ENCODE peak calls at places on chromosome 20, in six cellular contexts. H, S, V, Q, U and N are unnamed samples.

GRCh38 chr20:60254901-60255411 is 296.7 kb downstream of the CDH26 start:
- DNase-seq in H (no peak), S (no peak), V (no peak), Q (no peak), U (no peak), N (no peak)

GRCh38 chr20:41643504-41643938 is 25.3 kb upstream of the CHD6 start:
- DNase-seq in H (peak; percentile 77), S (no peak), V (peak; percentile 93), Q (no peak), U (no peak), N (no peak)

GRCh38 chr20:588932-589672 is 21.0 kb downstream of the TCF15 start:
- DNase-seq in H (no peak), S (no peak), V (no peak), Q (no peak), U (peak; percentile 66), N (no peak)

GRCh38 chr20:8213831-8214587 is 81.9 kb downstream of the PLCB1 start:
- DNase-seq in H (no peak), S (no peak), V (no peak), Q (no peak), U (peak; percentile 47), N (no peak)

GRCh38 chr20:11379257-11380011 is 538.3 kb upstream of the BTBD3 start:
- DNase-seq in H (no peak), S (no peak), V (peak; percentile 47), Q (peak; percentile 80), U (no peak), N (no peak)

GRCh38 chr20:42788707-42789106 is 401.0 kb downstream of the PTPRT start:
- DNase-seq in H (no peak), S (no peak), V (no peak), Q (no peak), U (no peak), N (no peak)

GRCh38 chr20:164618-165017 is 7.4 kb downstream of the DEFB127 start:
- DNase-seq in H (no peak), S (no peak), V (no peak), Q (no peak), U (no peak), N (no peak)

GRCh38 chr20:59772931-59773913 is 160.2 kb downstream of the SYCP2 start:
- DNase-seq in H (no peak), S (no peak), V (no peak), Q (no peak), U (no peak), N (no peak)

GRCh38 chr20:43975096-43975768 is 60.6 kb downstream of the TOX2 start:
- DNase-seq in H (no peak), S (no peak), V (no peak), Q (no peak), U (no peak), N (no peak)

GRCh38 chr20:58710481-58711265 is 18.1 kb downstream of the NPEPL1 start:
- DNase-seq in H (no peak), S (no peak), V (no peak), Q (no peak), U (no peak), N (no peak)

GRCh38 chr20:44706371-44707258 is 8.6 kb upstream of the CCN5 start:
- DNase-seq in H (no peak), S (no peak), V (no peak), Q (no peak), U (no peak), N (no peak)

GRCh38 chr20:8853805-8854338 is 215.0 kb upstream of the PLCB4 start:
- DNase-seq in H (peak; percentile 39), S (peak; percentile 27), V (peak; percentile 89), Q (no peak), U (peak; percentile 5), N (no peak)

GRCh38 chr20:2207770-2208097 is 88.1 kb upstream of the TGM3 start:
- DNase-seq in H (no peak), S (no peak), V (no peak), Q (no peak), U (no peak), N (no peak)

GRCh38 chr20:24045621-24046020 is 57.0 kb upstream of the GGTLC1 start:
- DNase-seq in H (no peak), S (no peak), V (no peak), Q (no peak), U (no peak), N (no peak)

GRCh38 chr20:39669659-39670058 is 707.5 kb downstream of the DHX35 start:
- DNase-seq in H (no peak), S (no peak), V (no peak), Q (no peak), U (no peak), N (no peak)

GRCh38 chr20:4018015-4018748 is 2.8 kb upstream of the RNF24 start:
- DNase-seq in H (no peak), S (no peak), V (no peak), Q (no peak), U (no peak), N (no peak)

GRCh38 chr20:47572105-47572729 is 70.5 kb downstream of the NCOA3 start:
- DNase-seq in H (no peak), S (no peak), V (no peak), Q (no peak), U (no peak), N (no peak)

GRCh38 chr20:24806896-24807676 is 142.0 kb upstream of the CST7 start:
- DNase-seq in H (no peak), S (no peak), V (no peak), Q (no peak), U (no peak), N (no peak)

GRCh38 chr20:6008254-6008653 is 45.6 kb downstream of the LRRN4 start:
- DNase-seq in H (no peak), S (no peak), V (peak; percentile 86), Q (no peak), U (no peak), N (no peak)

GRCh38 chr20:577167-577791 is 32.8 kb downstream of the TCF15 start:
- DNase-seq in H (peak; percentile 60), S (no peak), V (peak; percentile 70), Q (no peak), U (no peak), N (no peak)

DNA sequence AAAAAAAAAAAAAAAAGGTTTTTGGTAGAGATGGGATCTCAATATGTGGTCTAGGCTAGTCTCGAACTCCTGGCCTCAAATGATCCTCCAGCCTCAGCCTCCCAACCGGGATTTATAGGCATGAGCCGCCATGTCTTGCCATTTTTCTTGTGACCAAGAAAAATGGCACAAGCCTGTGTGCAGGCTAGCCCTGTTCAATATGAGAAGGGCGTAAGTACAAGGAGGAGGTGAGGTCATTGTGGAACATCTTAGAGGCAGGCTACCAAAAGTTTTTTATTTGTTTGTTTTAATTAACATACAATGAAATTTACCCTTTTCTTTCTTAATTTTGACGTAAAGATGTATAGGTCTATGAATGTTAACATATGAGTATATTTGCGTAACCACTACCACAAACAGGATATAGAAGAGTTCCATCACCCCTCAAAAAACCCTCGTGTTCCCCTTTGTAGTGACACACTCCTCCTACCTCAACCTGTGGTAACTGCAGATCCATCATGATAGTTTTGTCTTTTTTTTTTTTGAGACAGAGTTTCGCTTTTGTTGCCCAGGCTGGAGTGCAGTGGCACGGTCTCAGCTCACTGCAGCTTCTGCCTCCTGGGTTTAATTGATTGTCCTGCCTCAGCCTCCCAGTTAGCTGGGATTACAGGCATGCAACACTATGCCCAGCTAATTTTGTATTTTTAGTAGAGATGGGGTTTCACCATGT is 28.3 kb upstream of the KIF3B start:
- DNase-seq in H (no peak), S (no peak), V (no peak), Q (no peak), U (no peak), N (no peak)
- TF ChIP-seq POLR2AphosphoS5 in H (no peak), S (no peak), V (no peak), Q (no peak), U (no peak), N (no peak)

GRCh38 chr20:57680934-57681914 is 28.6 kb downstream of the PMEPA1 start:
- DNase-seq in H (no peak), S (no peak), V (no peak), Q (no peak), U (peak; percentile 40), N (no peak)
- TF ChIP-seq TAF1 in H (no peak), S (no peak), V (no peak), Q (no peak), U (no peak), N (no peak)

GRCh38 chr20:31722388-31723281 is at the start of gene BCL2L1:
- DNase-seq in H (peak; percentile 77), S (no peak), V (peak; percentile 88), Q (no peak), U (no peak), N (peak; percentile 48)
- TF ChIP-seq POLR2A in H (peak; percentile 63), S (peak; percentile 36), V (peak; percentile 78), Q (peak; percentile 58), U (peak; percentile 73), N (peak; percentile 61)

GRCh38 chr20:56985286-56985685 is 281.2 kb downstream of the BMP7 start:
- DNase-seq in H (no peak), S (no peak), V (no peak), Q (no peak), U (no peak), N (no peak)

GRCh38 chr20:56987992-56988391 is 278.4 kb downstream of the BMP7 start:
- DNase-seq in H (peak; percentile 55), S (no peak), V (no peak), Q (no peak), U (no peak), N (no peak)

GRCh38 chr20:56986476-56986875 is 280.0 kb downstream of the BMP7 start:
- DNase-seq in H (no peak), S (no peak), V (no peak), Q (no peak), U (no peak), N (no peak)

GRCh38 chr20:56988446-56988845 is 278.0 kb downstream of the BMP7 start:
- DNase-seq in H (no peak), S (no peak), V (no peak), Q (no peak), U (no peak), N (no peak)

DNA sequence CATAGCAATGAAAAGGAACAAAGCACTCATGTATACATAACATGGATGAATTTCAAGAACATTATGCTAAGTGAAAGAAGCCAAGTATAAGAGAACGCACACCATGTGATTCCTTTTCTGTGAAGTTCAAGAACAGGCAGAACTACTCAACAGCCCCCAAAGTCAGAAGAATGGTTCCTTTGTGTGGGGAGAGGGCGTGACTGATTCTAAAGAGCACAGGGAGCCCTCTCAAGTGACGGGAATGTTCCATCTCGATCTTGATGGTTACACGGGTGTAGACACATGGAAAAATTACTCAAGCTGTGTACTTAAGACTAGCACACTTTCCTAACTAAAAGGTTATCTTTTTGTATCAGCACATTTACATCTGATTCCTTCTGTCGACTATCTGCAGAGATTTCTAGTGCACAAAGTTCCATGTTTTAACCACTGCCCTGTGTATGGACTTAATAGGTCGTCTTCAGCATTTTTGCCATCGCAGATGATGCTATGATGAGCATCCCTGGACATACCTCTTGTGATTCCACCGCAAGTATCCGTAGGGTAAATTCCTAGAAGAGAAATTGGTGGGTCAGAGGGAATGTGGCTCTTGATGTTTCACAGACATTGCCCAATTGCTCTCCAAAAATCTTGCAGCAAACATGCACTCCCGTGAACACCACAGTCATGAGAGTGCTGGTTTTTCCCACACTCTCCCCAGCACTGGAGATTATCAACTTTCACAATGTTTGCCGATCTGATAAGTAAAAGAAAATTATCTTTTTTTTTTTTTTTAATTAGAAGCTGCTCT is 279.3 kb downstream of the BMP7 start:
- DNase-seq in H (no peak), S (no peak), V (no peak), Q (no peak), U (no peak), N (no peak)
- TF ChIP-seq POLR2AphosphoS5 in H (no peak), S (no peak), V (no peak), Q (no peak), U (no peak), N (no peak)

GRCh38 chr20:28562510-28562898 is 2695.0 kb upstream of the DEFB115 start:
- DNase-seq in H (peak; percentile 15), S (no peak), V (no peak), Q (no peak), U (no peak), N (no peak)
- TF ChIP-seq TAF1 in H (no peak), S (no peak), V (no peak), Q (no peak), U (no peak), N (no peak)

GRCh38 chr20:48827880-48828733 is at the start of gene PREX1:
- DNase-seq in H (peak; percentile 92), S (peak; percentile 90), V (no peak), Q (peak; percentile 34), U (no peak), N (peak; percentile 87)
- TF ChIP-seq POLR2A in H (peak; percentile 70), S (no peak), V (no peak), Q (no peak), U (peak; percentile 74), N (peak; percentile 62)